ENCODE peak calls at places on chromosomes 13 and 19, in ten cellular contexts. E is lung, B is sigmoid colon, U is fibroblast of lung, I is pancreas, R is neural progenitor cell, J is GM06990, S is dorsolateral prefrontal cortex, X is fibroblast of mammary gland, V is transverse colon. A is an unnamed sample.

GRCh38 chr19:48741222-48741999 is 1.0 kb upstream of the RASIP1 start:
- DNase-seq in V (peak; percentile 59), S (no peak), J (peak; percentile 37), R (peak; percentile 71), U (no peak), X (no peak), B (no peak), E (no peak), I (peak; percentile 88), A (no peak)

GRCh38 chr19:21838646-21839045 is 2.7 kb upstream of the ZNF43 start:
- DNase-seq in U (peak; percentile 13), X (peak; percentile 26), R (no peak), V (no peak), I (no peak), S (no peak), E (no peak), J (no peak), B (no peak), A (peak; percentile 13)

GRCh38 chr13:22278336-22278929 is 607.6 kb downstream of the FGF9 start:
- DNase-seq in V (peak; percentile 68), U (no peak), I (peak; percentile 22), E (peak; percentile 58), X (peak; percentile 12), R (peak; percentile 73), B (no peak), S (no peak), J (peak; percentile 32), A (no peak)

GRCh38 chr13:102693781-102694180 is 1.1 kb downstream of the METTL21C start:
- DNase-seq in E (no peak), J (no peak), U (peak; percentile 37), B (no peak), R (no peak), X (peak; percentile 60), V (no peak), S (no peak), I (no peak), A (peak; percentile 31)

GRCh38 chr19:11560404-11560988 is 1.5 kb upstream of the ELOF1 start:
- DNase-seq in R (peak; percentile 91), X (peak; percentile 81), I (no peak), U (peak; percentile 59), S (no peak), V (peak; percentile 49), E (peak; percentile 51), B (peak; percentile 66), J (no peak), A (peak; percentile 80)

GRCh38 chr13:44747179-44747578 is 171.0 kb upstream of the TSC22D1 start:
- DNase-seq in U (no peak), E (no peak), B (no peak), J (no peak), X (no peak), R (no peak), I (no peak), S (no peak), V (no peak), A (no peak)

GRCh38 chr19:7509625-7510024 is 6.3 kb upstream of the ZNF358 start:
- DNase-seq in J (no peak), V (no peak), I (no peak), U (no peak), E (no peak), B (no peak), S (no peak), X (no peak), R (peak; percentile 80), A (no peak)

GRCh38 chr19:46494936-46495788 is 505 bp downstream of the PNMA8B start:
- DNase-seq in S (no peak), J (no peak), U (no peak), X (no peak), I (peak; percentile 67), V (no peak), B (no peak), E (no peak), R (peak; percentile 31), A (no peak)

GRCh38 chr19:1235625-1236538 is 1.9 kb downstream of the CBARP start:
- DNase-seq in I (no peak), J (no peak), U (peak; percentile 68), V (no peak), X (peak; percentile 44), R (no peak), B (no peak), S (no peak), E (no peak), A (no peak)

GRCh38 chr19:1237754-1238372 is at the start of gene CBARP:
- DNase-seq in V (no peak), R (peak; percentile 89), U (no peak), B (peak; percentile 72), S (peak; percentile 74), E (no peak), X (no peak), J (no peak), I (no peak), A (peak; percentile 56)

GRCh38 chr19:1238373-1239303 is 833 bp upstream of the CBARP start:
- DNase-seq in E (no peak), B (no peak), J (no peak), S (no peak), R (no peak), V (no peak), I (no peak), X (no peak), U (no peak), A (no peak)

GRCh38 chr19:1236566-1236965 is 1.2 kb downstream of the CBARP start:
- DNase-seq in I (no peak), V (no peak), U (no peak), E (no peak), J (no peak), S (no peak), X (no peak), R (peak; percentile 68), B (no peak), A (no peak)

GRCh38 chr19:1237027-1237659 is 662 bp downstream of the CBARP start:
- DNase-seq in B (peak; percentile 82), V (no peak), U (no peak), X (peak; percentile 34), J (no peak), I (no peak), S (no peak), R (peak; percentile 54), E (no peak), A (no peak)
- TF ChIP-seq CTCF in B (no peak), V (no peak), U (no peak), X (no peak), J (no peak), I (no peak), S (no peak), R (no peak), E (no peak), A (no peak)

GRCh38 chr19:17788632-17789031 is 6.3 kb upstream of the B3GNT3 start:
- DNase-seq in I (no peak), S (no peak), B (no peak), J (no peak), U (no peak), E (no peak), V (no peak), R (no peak), X (no peak), A (no peak)

GRCh38 chr19:17779281-17779930 is 15.5 kb upstream of the B3GNT3 start:
- DNase-seq in U (peak; percentile 48), R (peak; percentile 81), B (no peak), I (no peak), X (peak; percentile 46), J (no peak), S (no peak), V (peak; percentile 33), E (peak; percentile 58), A (peak; percentile 52)

GRCh38 chr19:17780781-17781180 is 14.2 kb upstream of the B3GNT3 start:
- DNase-seq in J (no peak), I (no peak), E (no peak), U (no peak), R (no peak), B (no peak), S (no peak), X (no peak), V (no peak), A (no peak)

GRCh38 chr19:17787274-17787913 is 7.5 kb upstream of the B3GNT3 start:
- DNase-seq in U (no peak), X (no peak), J (no peak), R (no peak), S (no peak), E (no peak), B (no peak), I (no peak), V (no peak), A (no peak)

DNA sequence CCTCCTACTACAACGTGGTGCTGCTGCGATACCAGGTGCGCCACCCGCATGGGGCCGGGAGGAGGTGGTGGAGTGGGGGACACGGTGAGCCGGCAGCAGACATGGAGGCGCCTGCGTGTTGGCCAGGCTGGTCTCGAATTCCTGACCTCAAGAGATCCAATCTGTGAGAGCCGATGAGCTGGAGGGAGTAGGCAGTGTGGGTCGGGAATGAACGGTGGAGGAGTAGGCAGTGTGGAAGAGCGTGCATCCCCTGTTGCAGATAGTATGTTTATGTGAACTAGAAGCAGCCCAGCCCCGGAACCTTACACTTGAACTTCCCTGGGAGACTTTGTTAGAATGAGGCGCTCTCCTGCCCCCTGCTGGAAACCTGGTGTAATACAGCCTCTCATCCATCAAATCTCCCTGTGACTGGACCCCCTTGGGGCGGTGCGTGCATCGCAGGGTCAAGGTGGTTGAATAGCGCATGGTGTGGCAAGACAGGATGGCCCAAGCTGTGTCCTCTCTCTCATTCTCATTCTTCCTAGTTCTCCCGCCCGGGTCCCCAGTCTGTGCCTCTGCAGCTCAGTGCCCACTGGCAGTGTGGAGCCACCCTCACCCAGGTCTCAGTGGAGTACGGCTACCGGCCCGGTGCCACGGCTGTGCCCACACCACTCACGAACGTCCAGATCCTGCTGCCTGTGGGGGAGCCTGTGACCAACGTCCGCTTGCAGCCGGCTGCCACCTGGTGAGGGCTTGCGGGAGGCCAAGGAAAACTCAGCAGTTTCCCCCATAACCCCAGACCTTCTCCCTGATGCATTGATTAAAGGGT is 10.5 kb upstream of the B3GNT3 start:
- DNase-seq in U (peak; percentile 28), S (peak; percentile 70), R (peak; percentile 59), J (peak; percentile 53), I (no peak), E (peak; percentile 71), X (peak; percentile 65), V (peak; percentile 76), B (peak; percentile 75), A (peak; percentile 75)
- H3K4me3 ChIP-seq in U (no peak overlapping the region), S (no peak overlapping the region), R (no peak overlapping the region), J (no peak overlapping the region), I (no peak overlapping the region), E (no peak overlapping the region), X (no peak overlapping the region), V (no peak overlapping the region), B (no peak overlapping the region), A (no peak overlapping the region)

GRCh38 chr19:4354282-4354681 is 10.9 kb downstream of the MPND start:
- DNase-seq in R (no peak), X (no peak), I (no peak), V (no peak), U (no peak), B (no peak), S (no peak), E (no peak), J (no peak), A (no peak)

GRCh38 chr19:4352701-4353121 is 9.3 kb downstream of the MPND start:
- DNase-seq in I (peak; percentile 64), S (no peak), X (peak; percentile 78), R (peak; percentile 84), V (no peak), B (peak; percentile 71), J (no peak), E (no peak), U (peak; percentile 50), A (peak; percentile 82)

GRCh38 chr19:4347521-4347920 is 4.2 kb downstream of the MPND start:
- DNase-seq in R (no peak), B (no peak), I (no peak), J (no peak), V (no peak), E (no peak), S (no peak), X (no peak), U (no peak), A (no peak)

GRCh38 chr19:4350726-4351125 is 7.4 kb downstream of the MPND start:
- DNase-seq in X (no peak), V (no peak), I (no peak), B (no peak), S (no peak), R (no peak), E (no peak), J (no peak), U (no peak), A (no peak)

GRCh38 chr19:4350111-4350510 is 6.7 kb downstream of the MPND start:
- DNase-seq in X (no peak), R (no peak), V (no peak), B (no peak), U (no peak), E (no peak), I (no peak), J (no peak), S (no peak), A (no peak)
- TF ChIP-seq CTCF in X (no peak), R (no peak), V (no peak), B (no peak), U (no peak), E (no peak), I (no peak), J (no peak), S (no peak), A (no peak)

GRCh38 chr19:51311388-51312257 is at the start of gene IGLON5:
- DNase-seq in S (no peak), E (no peak), R (peak; percentile 67), B (no peak), J (no peak), U (no peak), I (no peak), X (no peak), V (no peak), A (no peak)
- H3K4me3 ChIP-seq in S (peak within 1 kb of the TSS; percentile 47), E (no peak within 1 kb of the TSS), R (peak within 1 kb of the TSS; percentile 88), B (no peak within 1 kb of the TSS), J (no peak within 1 kb of the TSS), U (no peak within 1 kb of the TSS), I (no peak within 1 kb of the TSS), X (no peak within 1 kb of the TSS), V (no peak within 1 kb of the TSS), A (no peak within 1 kb of the TSS)

A was measured in cardiac fibroblast.